ENCODE peak calls at places on chromosome 16, in five cellular contexts. C is heart left ventricle, V is right lobe of liver, G is adrenal gland, U is mammary epithelial cell. J is an unnamed sample.
A peak's percentile ranks its signal among the peaks of the same experiment; 100 is the strongest.

GRCh38 chr16:70391881-70392481 is 45.3 kb downstream of the DDX19A start:
- DNase-seq in U (peak; percentile 43), V (no peak), C (no peak), G (peak; percentile 89), J (no peak)

GRCh38 chr16:2242598-2242997 is 6.4 kb downstream of the DNASE1L2 start:
- DNase-seq in G (no peak), V (no peak), C (no peak), U (no peak), J (no peak)

GRCh38 chr16:81442909-81443687 is 1.5 kb upstream of the CMIP start:
- DNase-seq in V (no peak), G (no peak), C (no peak), U (peak; percentile 35), J (no peak)

GRCh38 chr16:50302472-50303005 is 36.2 kb downstream of the ADCY7 start:
- DNase-seq in V (peak; percentile 35), C (peak; percentile 9), U (no peak), G (peak; percentile 2), J (no peak)

GRCh38 chr16:77273815-77274214 is 74.6 kb downstream of the SYCE1L start:
- DNase-seq in C (no peak), G (no peak), V (no peak), U (peak; percentile 30), J (no peak)

GRCh38 chr16:71383054-71383773 is 24.7 kb downstream of the CALB2 start:
- DNase-seq in C (no peak), U (peak; percentile 76), V (no peak), G (no peak), J (no peak)

GRCh38 chr16:29663020-29663828 is at the start of gene SPN:
- DNase-seq in U (no peak), C (no peak), V (no peak), G (no peak), J (no peak)

GRCh38 chr16:30997887-30998711 is 12.3 kb downstream of the STX1B start:
- DNase-seq in V (no peak), U (peak; percentile 77), G (peak; percentile 67), C (no peak), J (peak; percentile 55)

GRCh38 chr16:82136956-82137818 is 32.8 kb downstream of the MPHOSPH6 start:
- DNase-seq in V (no peak), G (no peak), U (no peak), C (no peak), J (no peak)

GRCh38 chr16:84672276-84673202 is 24.2 kb downstream of the KLHL36 start:
- DNase-seq in V (peak; percentile 79), U (peak; percentile 39), G (peak; percentile 81), C (peak; percentile 80), J (peak; percentile 29)

GRCh38 chr16:11613381-11614303 is 26.9 kb upstream of the LITAF start:
- DNase-seq in V (peak; percentile 70), U (peak; percentile 94), C (peak; percentile 64), G (peak; percentile 55), J (no peak)

GRCh38 chr16:3171181-3171854 is 16.7 kb upstream of the OR1F1 start:
- DNase-seq in U (no peak), C (no peak), V (no peak), G (peak; percentile 11), J (no peak)

GRCh38 chr16:52141871-52142270 is 405.1 kb downstream of the TOX3 start:
- DNase-seq in U (no peak), G (no peak), V (no peak), C (no peak), J (no peak)

GRCh38 chr16:51982715-51983680 is 563.9 kb downstream of the TOX3 start:
- DNase-seq in G (peak; percentile 39), V (peak; percentile 57), U (peak; percentile 42), C (peak; percentile 21), J (peak; percentile 47)

GRCh38 chr16:75193730-75194444 is 13.1 kb downstream of the CTRB2 start:
- DNase-seq in G (no peak), C (no peak), U (no peak), V (peak; percentile 33), J (no peak)

GRCh38 chr16:80938035-80938927 is 68.4 kb downstream of the CMC2 start:
- DNase-seq in U (peak; percentile 35), V (no peak), G (peak; percentile 78), C (peak; percentile 32), J (peak; percentile 91)

GRCh38 chr16:3095869-3096268 is 3.2 kb downstream of the ZSCAN10 start:
- DNase-seq in V (peak; percentile 48), C (no peak), U (no peak), G (no peak), J (no peak)

GRCh38 chr16:19696312-19696711 is 21.7 kb downstream of the KNOP1 start:
- DNase-seq in C (peak; percentile 82), U (peak; percentile 38), V (peak; percentile 66), G (peak; percentile 86), J (peak; percentile 67)

GRCh38 chr16:48903054-48903453 is 293.1 kb upstream of the N4BP1 start:
- DNase-seq in C (no peak), G (no peak), V (no peak), U (no peak), J (no peak)

GRCh38 chr16:12330977-12331376 is 354.4 kb downstream of the SNX29 start:
- DNase-seq in C (peak; percentile 43), V (peak; percentile 51), U (no peak), G (no peak), J (no peak)

GRCh38 chr16:13919330-13919682 is 648 bp upstream of the ERCC4 start:
- DNase-seq in G (no peak), V (no peak), U (peak; percentile 45), C (no peak), J (no peak)

GRCh38 chr16:57878586-57878985 is 76.3 kb upstream of the KIFC3 start:
- DNase-seq in C (no peak), U (no peak), V (no peak), G (no peak), J (no peak)

GRCh38 chr16:70740174-70740918 is 54.5 kb upstream of the MTSS2 start:
- DNase-seq in U (no peak), G (no peak), C (no peak), V (peak; percentile 66), J (no peak)

GRCh38 chr16:69386596-69386995 is 789 bp upstream of the TERF2 start:
- DNase-seq in C (no peak), G (no peak), U (no peak), V (no peak), J (no peak)

GRCh38 chr16:80122155-80122554 is 418.6 kb upstream of the DYNLRB2 start:
- DNase-seq in V (no peak), C (peak; percentile 32), U (no peak), G (peak; percentile 39), J (no peak)

GRCh38 chr16:10338426-10338825 is 47.4 kb upstream of the ATF7IP2 start:
- DNase-seq in V (no peak), G (no peak), C (peak; percentile 24), U (peak; percentile 17), J (no peak)

GRCh38 chr16:88782454-88783390 is 2.3 kb downstream of the PIEZO1 start:
- DNase-seq in U (peak; percentile 94), G (peak; percentile 72), C (no peak), V (no peak), J (no peak)

GRCh38 chr16:88784856-88785105 is 239 bp downstream of the PIEZO1 start:
- DNase-seq in G (no peak), V (no peak), C (no peak), U (no peak), J (no peak)

GRCh38 chr16:88783391-88784073 is 1.5 kb downstream of the PIEZO1 start:
- DNase-seq in C (no peak), V (peak; percentile 80), U (peak; percentile 40), G (peak; percentile 62), J (no peak)

GRCh38 chr16:88785106-88785924 is at the start of gene PIEZO1:
- DNase-seq in G (peak; percentile 70), V (peak; percentile 78), U (peak; percentile 47), C (peak; percentile 77), J (no peak)

GRCh38 chr16:88784074-88784855 is 755 bp downstream of the PIEZO1 start:
- DNase-seq in V (no peak), C (peak; percentile 77), G (peak; percentile 78), U (peak; percentile 78), J (no peak)
- H3K27ac ChIP-seq in V (peak overlapping the region; percentile 87), C (peak overlapping the region; percentile 81), G (peak overlapping the region; percentile 80), U (peak overlapping the region; percentile 76), J (peak overlapping the region; percentile 77)

GRCh38 chr16:918068-918467 is 52.7 kb downstream of the LMF1 start:
- DNase-seq in G (no peak), U (no peak), C (no peak), V (no peak), J (no peak)
- H3K27ac ChIP-seq in G (no peak overlapping the region), U (no peak overlapping the region), C (no peak overlapping the region), V (no peak overlapping the region), J (no peak overlapping the region)

GRCh38 chr16:17082126-17082882 is 388.5 kb downstream of the XYLT1 start:
- DNase-seq in V (no peak), U (no peak), C (no peak), G (no peak), J (no peak)
- H3K27ac ChIP-seq in V (no peak overlapping the region), U (no peak overlapping the region), C (no peak overlapping the region), G (no peak overlapping the region), J (no peak overlapping the region)

GRCh38 chr16:4301177-4301576 is 14.7 kb upstream of the GLIS2 start:
- DNase-seq in V (no peak), U (no peak), C (no peak), G (no peak), J (no peak)

GRCh38 chr16:4301968-4302367 is 13.9 kb upstream of the GLIS2 start:
- DNase-seq in C (no peak), V (no peak), U (no peak), G (no peak), J (no peak)

GRCh38 chr16:4307215-4308037 is 8.4 kb upstream of the GLIS2 start:
- DNase-seq in U (peak; percentile 95), V (peak; percentile 95), C (peak; percentile 95), G (peak; percentile 96), J (peak; percentile 88)

GRCh38 chr16:4306439-4307214 is 9.2 kb upstream of the GLIS2 start:
- DNase-seq in V (no peak), U (no peak), C (no peak), G (no peak), J (no peak)

GRCh38 chr16:4303973-4304372 is 11.9 kb upstream of the GLIS2 start:
- DNase-seq in V (no peak), G (no peak), U (no peak), C (no peak), J (no peak)
- H3K27ac ChIP-seq in V (no peak overlapping the region), G (no peak overlapping the region), U (no peak overlapping the region), C (no peak overlapping the region), J (no peak overlapping the region)

DNA sequence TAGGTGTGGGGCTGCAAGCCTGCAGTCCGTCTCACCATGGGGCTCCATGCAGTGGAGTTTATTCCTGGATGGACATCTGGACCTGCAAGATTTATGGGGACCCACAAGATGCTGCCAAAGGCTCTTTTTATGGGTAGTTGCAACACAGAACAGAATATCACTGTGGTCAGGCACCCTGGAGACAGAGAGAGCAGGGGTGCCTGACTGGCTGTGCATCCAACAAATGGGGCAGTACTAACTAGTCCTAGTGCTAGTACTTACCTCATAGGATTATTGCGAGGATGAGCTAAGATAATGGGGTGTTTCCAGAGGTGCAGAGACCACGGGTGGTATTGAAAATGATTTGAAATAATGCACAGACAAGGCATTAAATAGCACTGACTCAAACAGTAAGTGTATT is 42.4 kb upstream of the MMP2 start:
- DNase-seq in V (no peak), C (no peak), G (no peak), U (no peak), J (no peak)
- H3K27ac ChIP-seq in V (no peak overlapping the region), C (no peak overlapping the region), G (no peak overlapping the region), U (no peak overlapping the region), J (no peak overlapping the region)